ENCODE peak calls at places on chromosomes 12 and 14, in eight cellular contexts. C, I, G, L, J, Z, E and N are unnamed samples.

GRCh38 chr12:96751626-96752025 is 155.4 kb upstream of the NEDD1 start:
- DNase-seq in I (no peak), L (no peak), Z (no peak), G (no peak), E (no peak), J (no peak), C (no peak), N (no peak)

GRCh38 chr14:95409472-95410307 is 90.0 kb upstream of the CLMN start:
- DNase-seq in I (no peak), C (no peak), G (no peak), Z (no peak), J (no peak), L (no peak), E (peak; percentile 47), N (no peak)

GRCh38 chr14:102317564-102318248 is 1.8 kb upstream of the ZNF839 start:
- DNase-seq in Z (peak; percentile 61), J (no peak), L (no peak), G (no peak), C (no peak), I (peak; percentile 32), E (peak; percentile 33), N (no peak)

GRCh38 chr14:82528011-82528410 is 994.4 kb upstream of the SEL1L start:
- DNase-seq in Z (no peak), G (no peak), C (no peak), I (no peak), J (no peak), E (no peak), L (no peak), N (no peak)

GRCh38 chr12:110352401-110352800 is 51.1 kb downstream of the ANAPC7 start:
- DNase-seq in C (no peak), Z (no peak), G (no peak), J (no peak), L (no peak), I (no peak), E (no peak), N (no peak)

GRCh38 chr12:104763163-104763805 is 194.8 kb downstream of the SLC41A2 start:
- DNase-seq in C (no peak), E (no peak), L (peak; percentile 38), Z (peak; percentile 88), I (no peak), J (no peak), G (no peak), N (no peak)

GRCh38 chr12:104939089-104939488 is 19.0 kb downstream of the SLC41A2 start:
- DNase-seq in J (no peak), G (no peak), E (no peak), I (no peak), Z (no peak), C (no peak), L (no peak), N (no peak)

GRCh38 chr12:68180792-68181744 is 21.5 kb upstream of the IFNG start:
- DNase-seq in Z (no peak), L (no peak), G (no peak), I (no peak), J (no peak), E (no peak), C (no peak), N (no peak)

GRCh38 chr12:63843613-63844390 is 698 bp upstream of the SRGAP1 start:
- DNase-seq in J (peak; percentile 63), G (peak; percentile 52), Z (peak; percentile 96), C (peak; percentile 95), L (peak; percentile 96), E (peak; percentile 95), I (peak; percentile 94), N (peak; percentile 94)

GRCh38 chr12:28032811-28033537 is 60.4 kb upstream of the PTHLH start:
- DNase-seq in E (no peak), G (no peak), L (peak; percentile 24), Z (peak; percentile 93), J (no peak), C (no peak), I (no peak), N (no peak)

GRCh38 chr12:32997471-32997870 is 100.9 kb upstream of the PKP2 start:
- DNase-seq in C (no peak), J (no peak), Z (no peak), G (no peak), L (no peak), E (no peak), I (no peak), N (no peak)

GRCh38 chr12:132222096-132222807 is 78.0 kb downstream of the NOC4L start:
- DNase-seq in E (peak; percentile 55), J (no peak), C (peak; percentile 50), I (no peak), L (peak; percentile 2), Z (peak; percentile 37), G (peak; percentile 20), N (no peak)

GRCh38 chr14:28762949-28763313 is 3.7 kb upstream of the FOXG1 start:
- DNase-seq in C (no peak), L (no peak), E (peak; percentile 32), G (no peak), I (no peak), J (no peak), Z (no peak), N (no peak)

GRCh38 chr12:39912211-39912980 is 193.5 kb downstream of the SLC2A13 start:
- DNase-seq in G (no peak), E (no peak), J (no peak), Z (peak; percentile 79), L (no peak), C (no peak), I (no peak), N (no peak)

GRCh38 chr14:104882325-104882973 is 17.4 kb downstream of the CEP170B start:
- DNase-seq in C (no peak), Z (peak; percentile 82), J (no peak), E (peak; percentile 67), L (no peak), G (no peak), I (peak; percentile 14), N (no peak)

GRCh38 chr14:61342486-61342885 is 21.1 kb downstream of the PRKCH start:
- DNase-seq in G (peak; percentile 77), L (no peak), Z (no peak), C (no peak), J (peak; percentile 74), I (no peak), E (no peak), N (no peak)

GRCh38 chr12:56931474-56931978 is 2.7 kb downstream of the SDR9C7 start:
- DNase-seq in J (no peak), Z (peak; percentile 16), C (no peak), G (no peak), L (peak; percentile 57), I (no peak), E (peak; percentile 30), N (no peak)
- H3K27ac ChIP-seq in J (peak overlapping the region; percentile 62), Z (no peak overlapping the region), C (no peak overlapping the region), G (no peak overlapping the region), L (no peak overlapping the region), I (no peak overlapping the region), E (peak overlapping the region; percentile 19), N (no peak overlapping the region)

GRCh38 chr12:101773560-101774206 is 34.4 kb upstream of the SYCP3 start:
- DNase-seq in Z (peak; percentile 81), G (peak; percentile 41), E (peak; percentile 61), J (peak; percentile 43), L (peak; percentile 75), I (peak; percentile 57), C (peak; percentile 77), N (peak; percentile 70)

GRCh38 chr12:101777978-101778377 is 38.7 kb upstream of the SYCP3 start:
- DNase-seq in G (no peak), L (no peak), E (no peak), C (no peak), J (no peak), I (no peak), Z (no peak), N (no peak)

GRCh38 chr12:101779200-101779599 is 39.9 kb upstream of the SYCP3 start:
- DNase-seq in G (no peak), J (no peak), Z (no peak), I (no peak), C (no peak), L (no peak), E (no peak), N (no peak)

GRCh38 chr12:101777476-101777875 is 38.2 kb upstream of the SYCP3 start:
- DNase-seq in C (no peak), E (no peak), L (no peak), Z (no peak), J (no peak), G (no peak), I (no peak), N (no peak)

DNA sequence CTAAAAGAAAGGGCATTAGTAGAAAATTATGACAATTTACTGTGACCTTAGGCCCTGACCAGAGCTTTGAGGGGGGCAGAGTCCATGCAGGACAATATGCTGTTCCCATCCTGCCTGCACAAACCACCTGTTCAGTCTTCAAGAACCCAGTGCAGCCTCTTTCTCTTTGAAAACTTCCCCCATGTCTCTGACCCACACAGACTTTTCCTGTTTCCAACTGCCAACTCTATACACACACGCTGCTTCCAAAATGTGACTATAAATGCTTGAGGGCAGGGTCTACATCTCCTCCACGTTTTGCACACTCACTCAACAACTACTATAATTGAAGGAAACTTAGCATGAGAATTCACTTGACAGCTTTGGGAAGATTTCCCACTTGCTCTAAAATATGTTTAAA is 36.6 kb upstream of the SYCP3 start:
- DNase-seq in G (no peak), E (no peak), J (no peak), I (no peak), C (no peak), L (no peak), Z (no peak), N (no peak)
- H3K4me1 ChIP-seq in G (no peaks in the 10 kb centered on the region), E (no peaks in the 10 kb centered on the region), J (no peaks in the 10 kb centered on the region), I (no peaks in the 10 kb centered on the region), C (no peaks in the 10 kb centered on the region), L (peaks cover 2% of the 10 kb centered on the region), Z (no peaks in the 10 kb centered on the region), N (no peaks in the 10 kb centered on the region)

GRCh38 chr12:89281534-89281857 is 70.8 kb downstream of the DUSP6 start:
- DNase-seq in G (no peak), C (no peak), Z (no peak), L (no peak), J (no peak), I (no peak), E (no peak), N (no peak)
- H3K27ac ChIP-seq in G (no peak overlapping the region), C (no peak overlapping the region), Z (no peak overlapping the region), L (peak overlapping the region; percentile 56), J (no peak overlapping the region), I (no peak overlapping the region), E (peak overlapping the region; percentile 45), N (peak overlapping the region; percentile 56)

DNA sequence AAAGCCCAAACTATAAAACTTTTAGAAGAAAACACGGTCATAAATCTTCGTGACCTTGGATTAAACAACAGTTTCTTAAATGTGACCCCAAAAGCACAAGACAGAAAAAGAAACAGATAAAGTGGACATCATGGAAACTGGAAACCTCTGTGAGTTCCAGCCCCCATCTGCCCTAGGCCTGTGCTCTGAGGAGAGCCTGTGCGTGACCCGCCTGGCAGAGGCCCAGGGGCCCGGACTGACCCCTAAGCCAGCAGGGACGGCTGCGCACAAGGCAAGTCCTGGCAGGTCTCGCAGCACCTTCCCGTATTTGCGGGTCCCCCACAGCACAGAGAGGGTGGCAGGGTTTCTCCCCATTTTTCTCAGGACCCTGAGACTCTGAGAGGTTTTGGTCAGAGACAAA is 76.0 kb downstream of the CHGA start:
- DNase-seq in C (no peak), L (no peak), E (no peak), Z (no peak), J (no peak), I (peak; percentile 82), G (no peak), N (no peak)
- H3K4me1 ChIP-seq in C (peaks cover 2% of the 10 kb centered on the region), L (no peaks in the 10 kb centered on the region), E (no peaks in the 10 kb centered on the region), Z (no peaks in the 10 kb centered on the region), J (no peaks in the 10 kb centered on the region), I (peaks cover 11% of the 10 kb centered on the region), G (no peaks in the 10 kb centered on the region), N (peaks cover under 1% of the 10 kb centered on the region)